ENCODE peak calls at places on chromosome 21, in nine cellular contexts. B, Q, S, A, E, L, W, O and I are unnamed samples.

GRCh38 chr21:17989780-17990179 is 170.6 kb upstream of the C21orf91 start:
- DNase-seq in B (no peak), Q (no peak), S (no peak), A (no peak), E (no peak), L (no peak), W (no peak), O (no peak), I (no peak)

GRCh38 chr21:31366825-31367224 is 22.8 kb upstream of the TIAM1 start:
- DNase-seq in B (peak), Q (peak), S (no peak), A (peak), E (peak), L (peak), W (no peak), O (no peak), I (no peak)

GRCh38 chr21:39319814-39320332 is 6.4 kb upstream of the BRWD1 start:
- DNase-seq in B (no peak), Q (no peak), S (no peak), A (peak), E (no peak), L (peak), W (no peak), O (no peak), I (no peak)

GRCh38 chr21:40433575-40433974 is 413.4 kb downstream of the DSCAM start:
- DNase-seq in B (no peak), Q (no peak), S (no peak), A (no peak), E (no peak), L (no peak), W (no peak), O (no peak), I (no peak)

GRCh38 chr21:39388038-39388810 is 39.3 kb upstream of the HMGN1 start:
- DNase-seq in B (peak), Q (no peak), S (peak), A (peak), E (peak), L (peak), W (peak), O (peak), I (peak)

GRCh38 chr21:41136286-41136685 is 31.7 kb upstream of the BACE2 start:
- DNase-seq in B (no peak), Q (no peak), S (no peak), A (no peak), E (no peak), L (no peak), W (no peak), O (no peak), I (no peak)

GRCh38 chr21:38990424-38990794 is 184.7 kb downstream of the ETS2 start:
- DNase-seq in B (no peak), Q (no peak), S (peak), A (no peak), E (no peak), L (no peak), W (no peak), O (no peak), I (no peak)

GRCh38 chr21:39676054-39676771 is 63.5 kb downstream of the B3GALT5 start:
- DNase-seq in B (no peak), Q (no peak), S (no peak), A (peak), E (peak), L (peak), W (no peak), O (no peak), I (no peak)

GRCh38 chr21:21624674-21625073 is 626.5 kb downstream of the NCAM2 start:
- DNase-seq in B (no peak), Q (peak), S (no peak), A (peak), E (peak), L (peak), W (no peak), O (no peak), I (no peak)

GRCh38 chr21:16194851-16195251 is 465.1 kb downstream of the USP25 start:
- DNase-seq in B (no peak), Q (no peak), S (no peak), A (peak), E (peak), L (peak), W (no peak), O (no peak), I (no peak)

GRCh38 chr21:22764222-22764621 is 1766.0 kb downstream of the NCAM2 start:
- DNase-seq in B (no peak), Q (no peak), S (no peak), A (no peak), E (no peak), L (no peak), W (no peak), O (no peak), I (no peak)

GRCh38 chr21:24163539-24163938 is 1443.7 kb downstream of the MRPL39 start:
- DNase-seq in B (no peak), Q (no peak), S (no peak), A (no peak), E (no peak), L (no peak), W (no peak), O (no peak), I (no peak)

GRCh38 chr21:39386194-39386593 is 37.3 kb upstream of the HMGN1 start:
- DNase-seq in B (no peak), Q (no peak), S (no peak), A (no peak), E (peak), L (peak), W (no peak), O (no peak), I (no peak)

GRCh38 chr21:31142600-31142999 is 104.3 kb upstream of the KRTAP19-8 start:
- DNase-seq in B (no peak), Q (no peak), S (no peak), A (no peak), E (no peak), L (no peak), W (no peak), O (peak), I (no peak)

GRCh38 chr21:25465263-25465662 is 142.0 kb downstream of the MRPL39 start:
- DNase-seq in B (no peak), Q (no peak), S (no peak), A (no peak), E (no peak), L (no peak), W (no peak), O (no peak), I (no peak)

GRCh38 chr21:21722736-21723135 is 724.5 kb downstream of the NCAM2 start:
- DNase-seq in B (no peak), Q (no peak), S (no peak), A (peak), E (no peak), L (no peak), W (no peak), O (no peak), I (no peak)

GRCh38 chr21:38443110-38443509 is 55.2 kb downstream of the ERG start:
- DNase-seq in B (no peak), Q (no peak), S (no peak), A (no peak), E (no peak), L (no peak), W (no peak), O (no peak), I (no peak)

GRCh38 chr21:22892757-22893156 is 1894.5 kb downstream of the NCAM2 start:
- DNase-seq in B (no peak), Q (no peak), S (no peak), A (no peak), E (no peak), L (no peak), W (no peak), O (no peak), I (no peak)

GRCh38 chr21:23887709-23888303 is 1719.5 kb downstream of the MRPL39 start:
- DNase-seq in B (no peak), Q (no peak), S (no peak), A (no peak), E (no peak), L (no peak), W (peak), O (no peak), I (no peak)

GRCh38 chr21:17554619-17555472 is 42.0 kb downstream of the CXADR start:
- DNase-seq in B (no peak), Q (no peak), S (no peak), A (peak), E (no peak), L (peak), W (no peak), O (peak), I (no peak)

GRCh38 chr21:25569711-25570110 is 37.6 kb downstream of the MRPL39 start:
- DNase-seq in B (no peak), Q (no peak), S (no peak), A (no peak), E (no peak), L (no peak), W (no peak), O (no peak), I (no peak)

GRCh38 chr21:15741510-15741909 is 11.7 kb downstream of the USP25 start:
- DNase-seq in B (no peak), Q (no peak), S (no peak), A (peak), E (peak), L (peak), W (no peak), O (no peak), I (no peak)

GRCh38 chr21:38699048-38699447 is 106.7 kb upstream of the ETS2 start:
- DNase-seq in B (no peak), Q (no peak), S (peak), A (no peak), E (no peak), L (no peak), W (no peak), O (peak), I (no peak)

GRCh38 chr21:26273686-26274313 is 103.2 kb upstream of the APP start:
- DNase-seq in B (no peak), Q (no peak), S (no peak), A (no peak), E (no peak), L (no peak), W (no peak), O (no peak), I (no peak)

GRCh38 chr21:40658237-40658636 is 188.7 kb downstream of the DSCAM start:
- DNase-seq in B (no peak), Q (no peak), S (no peak), A (no peak), E (no peak), L (no peak), W (no peak), O (no peak), I (no peak)

GRCh38 chr21:42278750-42279149 is 36.5 kb downstream of the TFF3 start:
- DNase-seq in B (no peak), Q (no peak), S (no peak), A (no peak), E (no peak), L (no peak), W (no peak), O (no peak), I (no peak)

GRCh38 chr21:42277593-42277992 is 37.6 kb downstream of the TFF3 start:
- DNase-seq in B (no peak), Q (no peak), S (no peak), A (no peak), E (peak), L (no peak), W (no peak), O (no peak), I (no peak)

GRCh38 chr21:42276076-42276475 is 39.1 kb downstream of the TFF3 start:
- DNase-seq in B (no peak), Q (no peak), S (peak), A (no peak), E (no peak), L (no peak), W (no peak), O (no peak), I (no peak)

GRCh38 chr21:42279341-42279871 is 35.8 kb downstream of the TFF3 start:
- DNase-seq in B (no peak), Q (no peak), S (no peak), A (no peak), E (no peak), L (no peak), W (no peak), O (no peak), I (no peak)

GRCh38 chr21:42276526-42277154 is 38.6 kb downstream of the TFF3 start:
- DNase-seq in B (no peak), Q (no peak), S (no peak), A (no peak), E (no peak), L (no peak), W (no peak), O (no peak), I (no peak)
- TF ChIP-seq CTCF in B (no peak), Q (no peak), S (no peak), A (no peak), E (peak), L (no peak), W (no peak), O (no peak), I (no peak)

DNA sequence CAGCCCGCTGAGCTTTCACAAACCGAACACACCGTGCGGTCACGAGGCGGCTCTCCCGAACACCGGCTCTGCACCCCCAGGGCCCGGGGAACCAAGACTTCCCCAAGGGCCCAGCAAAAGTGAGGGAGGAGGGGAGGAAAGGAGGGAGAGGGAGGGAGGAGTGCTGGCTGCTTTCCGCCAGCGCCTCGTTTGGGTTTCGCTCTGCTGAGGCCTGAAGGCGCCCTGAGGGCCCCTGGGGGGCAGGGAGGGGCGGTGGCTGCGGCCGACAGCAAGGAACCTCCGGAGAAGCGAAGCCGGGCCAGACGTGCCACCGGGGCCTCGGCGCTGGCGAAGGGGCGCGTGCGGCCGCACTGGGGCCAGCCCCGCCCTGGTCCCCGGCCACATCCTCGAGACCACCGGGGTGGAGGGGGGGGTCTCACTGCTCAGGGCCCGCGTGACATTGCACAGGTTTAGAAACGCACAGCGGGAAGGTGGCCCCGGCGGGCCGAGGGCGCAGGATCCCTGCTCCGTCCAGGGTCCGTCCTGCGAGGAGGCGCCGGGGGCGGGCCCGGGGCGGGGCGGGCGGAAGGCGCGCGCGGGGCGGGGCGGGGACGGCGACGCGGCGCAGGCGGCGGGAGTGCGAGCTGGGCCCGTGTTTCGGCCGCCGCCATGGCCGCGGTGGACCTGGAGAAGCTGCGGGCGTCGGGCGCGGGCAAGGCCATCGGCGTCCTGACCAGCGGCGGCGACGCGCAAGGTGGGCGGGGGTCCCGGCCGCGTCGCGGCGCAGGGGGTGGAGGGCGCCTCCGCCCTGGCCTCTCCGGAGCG is at the start of gene PFKL:
- DNase-seq in B (peak), Q (no peak), S (peak), A (peak), E (peak), L (peak), W (peak), O (peak), I (peak)
- TF ChIP-seq CTCF in B (no peak), Q (no peak), S (no peak), A (no peak), E (no peak), L (no peak), W (no peak), O (no peak), I (no peak)

GRCh38 chr21:14670409-14670808 is 124.3 kb upstream of the SAMSN1 start:
- DNase-seq in B (no peak), Q (no peak), S (no peak), A (no peak), E (no peak), L (no peak), W (no peak), O (no peak), I (no peak)

GRCh38 chr21:14677023-14677422 is 130.9 kb upstream of the SAMSN1 start:
- DNase-seq in B (no peak), Q (no peak), S (no peak), A (no peak), E (no peak), L (no peak), W (no peak), O (no peak), I (no peak)

GRCh38 chr21:14677639-14678179 is 131.6 kb upstream of the SAMSN1 start:
- DNase-seq in B (no peak), Q (no peak), S (no peak), A (no peak), E (no peak), L (no peak), W (no peak), O (no peak), I (no peak)

GRCh38 chr21:14675774-14676530 is 129.8 kb upstream of the SAMSN1 start:
- DNase-seq in B (peak), Q (no peak), S (no peak), A (no peak), E (no peak), L (no peak), W (no peak), O (no peak), I (no peak)

DNA sequence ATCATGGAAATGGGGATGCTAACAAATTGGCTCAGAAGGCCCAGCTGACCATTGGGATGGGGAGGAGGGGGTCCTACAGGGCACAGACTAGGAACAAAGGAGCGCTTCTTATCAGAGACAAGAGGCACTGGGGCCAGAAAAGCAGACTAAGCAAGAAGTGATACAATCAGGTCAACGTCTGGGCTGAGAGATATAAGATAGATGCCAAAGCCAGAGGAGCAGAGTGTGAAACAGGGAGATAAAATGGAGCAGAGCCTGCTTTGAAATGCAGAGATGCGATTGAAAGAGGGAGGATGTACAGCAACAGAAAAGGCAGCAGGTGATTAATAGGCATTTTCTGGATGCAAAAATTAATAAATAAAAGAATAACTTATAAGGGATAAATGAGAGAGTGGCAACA is 127.5 kb upstream of the SAMSN1 start:
- DNase-seq in B (no peak), Q (no peak), S (no peak), A (no peak), E (no peak), L (no peak), W (no peak), O (no peak), I (no peak)
- TF ChIP-seq CTCF in B (no peak), Q (no peak), S (no peak), A (no peak), E (no peak), L (no peak), W (no peak), O (no peak), I (no peak)

GRCh38 chr21:27820342-27820741 is 853.5 kb upstream of the ADAMTS5 start:
- DNase-seq in B (no peak), Q (no peak), S (no peak), A (no peak), E (no peak), L (no peak), W (no peak), O (no peak), I (no peak)

GRCh38 chr21:27818847-27819246 is 852.0 kb upstream of the ADAMTS5 start:
- DNase-seq in B (no peak), Q (no peak), S (no peak), A (peak), E (no peak), L (no peak), W (no peak), O (no peak), I (no peak)

GRCh38 chr21:27819299-27819698 is 852.4 kb upstream of the ADAMTS5 start:
- DNase-seq in B (no peak), Q (no peak), S (no peak), A (no peak), E (no peak), L (no peak), W (no peak), O (no peak), I (no peak)

GRCh38 chr21:27817061-27817460 is 850.2 kb upstream of the ADAMTS5 start:
- DNase-seq in B (no peak), Q (no peak), S (no peak), A (peak), E (no peak), L (peak), W (no peak), O (no peak), I (no peak)

GRCh38 chr21:27817902-27818623 is 851.2 kb upstream of the ADAMTS5 start:
- DNase-seq in B (no peak), Q (no peak), S (no peak), A (no peak), E (no peak), L (no peak), W (no peak), O (no peak), I (no peak)
- TF ChIP-seq CTCF in B (no peak), Q (no peak), S (no peak), A (no peak), E (no peak), L (no peak), W (no peak), O (no peak), I (no peak)

GRCh38 chr21:29867796-29868195 is 72.0 kb downstream of the GRIK1 start:
- DNase-seq in B (no peak), Q (no peak), S (no peak), A (no peak), E (no peak), L (no peak), W (no peak), O (no peak), I (no peak)

GRCh38 chr21:29875873-29876272 is 63.9 kb downstream of the GRIK1 start:
- DNase-seq in B (no peak), Q (no peak), S (no peak), A (no peak), E (no peak), L (no peak), W (no peak), O (no peak), I (no peak)

GRCh38 chr21:29873908-29874307 is 65.9 kb downstream of the GRIK1 start:
- DNase-seq in B (no peak), Q (no peak), S (no peak), A (no peak), E (no peak), L (no peak), W (no peak), O (no peak), I (no peak)

DNA sequence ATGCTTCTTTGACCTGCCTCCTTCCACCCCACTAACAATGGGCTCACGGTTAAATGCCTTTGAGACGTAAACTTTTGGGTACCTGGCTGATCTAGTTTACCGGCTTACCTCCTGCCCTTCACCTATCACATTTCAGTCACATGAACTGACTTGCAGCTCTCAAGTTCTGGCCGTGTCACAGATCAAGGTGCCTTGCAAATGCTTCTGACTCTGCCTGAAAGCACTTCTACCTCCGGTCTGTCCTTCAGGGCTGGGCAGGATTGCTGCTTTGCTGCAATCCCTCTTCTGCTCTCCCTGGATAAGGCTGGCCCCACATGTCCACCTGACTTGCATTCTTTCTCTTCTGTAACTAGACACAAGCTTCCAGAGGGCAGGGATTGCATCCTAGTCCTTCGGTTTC is 69.0 kb downstream of the GRIK1 start:
- DNase-seq in B (no peak), Q (no peak), S (no peak), A (no peak), E (no peak), L (no peak), W (no peak), O (no peak), I (no peak)
- TF ChIP-seq CTCF in B (no peak), Q (no peak), S (no peak), A (no peak), E (no peak), L (no peak), W (no peak), O (no peak), I (no peak)

GRCh38 chr21:34567574-34567973 is 47.3 kb downstream of the RCAN1 start:
- DNase-seq in B (no peak), Q (no peak), S (no peak), A (no peak), E (no peak), L (no peak), W (no peak), O (no peak), I (no peak)
- TF ChIP-seq CTCF in B (no peak), Q (no peak), S (no peak), A (no peak), E (no peak), L (no peak), W (no peak), O (no peak), I (no peak)